ENCODE peak calls at places on chromosomes 1 and 21, in ten cellular contexts. X, I, L, N, Q, G, C, O, U and W are unnamed samples.
A peak's percentile ranks its signal among the peaks of the same experiment; 100 is the strongest.

GRCh38 chr1:46445773-46446256 is 43.8 kb upstream of the DMBX1 start:
- DNase-seq in X (no peak), I (no peak), L (no peak), N (no peak), Q (no peak), G (no peak), C (no peak), O (no peak), U (no peak), W (no peak)

GRCh38 chr1:67534627-67535065 is 104.4 kb upstream of the SERBP1 start:
- DNase-seq in X (no peak), I (no peak), L (no peak), N (no peak), Q (no peak), G (no peak), C (no peak), O (no peak), U (no peak), W (no peak)

GRCh38 chr1:58927722-58928085 is 143.9 kb upstream of the JUN start:
- DNase-seq in X (no peak), I (no peak), L (no peak), N (no peak), Q (no peak), G (no peak), C (no peak), O (no peak), U (no peak), W (no peak)

GRCh38 chr1:213790565-213790964 is 197.2 kb upstream of the PROX1 start:
- DNase-seq in X (no peak), I (no peak), L (no peak), N (no peak), Q (no peak), G (no peak), C (no peak), O (no peak), U (no peak), W (no peak)

GRCh38 chr1:61273167-61273705 is 190.9 kb downstream of the NFIA start:
- DNase-seq in X (no peak), I (no peak), L (no peak), N (no peak), Q (no peak), G (no peak), C (no peak), O (no peak), U (no peak), W (no peak)

GRCh38 chr1:237976345-237976744 is 85.6 kb upstream of the ZP4 start:
- DNase-seq in X (no peak), I (no peak), L (no peak), N (peak; percentile 13), Q (no peak), G (no peak), C (no peak), O (no peak), U (no peak), W (no peak)

GRCh38 chr1:171610385-171610784 is 11.7 kb upstream of the MYOCOS start:
- DNase-seq in X (no peak), I (no peak), L (no peak), N (no peak), Q (no peak), G (no peak), C (no peak), O (no peak), U (no peak), W (no peak)

GRCh38 chr1:236888126-236888525 is 93.0 kb downstream of the MTR start:
- DNase-seq in X (no peak), I (no peak), L (no peak), N (no peak), Q (no peak), G (no peak), C (no peak), O (no peak), U (no peak), W (no peak)

GRCh38 chr1:21149430-21149861 is 27.3 kb downstream of the EIF4G3 start:
- DNase-seq in X (peak; percentile 40), I (no peak), L (peak; percentile 67), N (no peak), Q (no peak), G (no peak), C (peak; percentile 34), O (no peak), U (no peak), W (peak; percentile 38)

GRCh38 chr21:27480841-27481261 is 514.0 kb upstream of the ADAMTS5 start:
- DNase-seq in X (no peak), I (no peak), L (no peak), N (no peak), Q (no peak), G (no peak), C (no peak), O (no peak), U (no peak), W (no peak)

GRCh38 chr1:150613061-150613920 is 16.1 kb downstream of the ENSA start:
- DNase-seq in X (peak; percentile 69), I (peak; percentile 30), L (peak; percentile 90), N (peak; percentile 79), Q (no peak), G (no peak), C (no peak), O (no peak), U (no peak), W (no peak)

GRCh38 chr1:170261669-170262068 is 115.9 kb downstream of the NTMT2 start:
- DNase-seq in X (no peak), I (no peak), L (no peak), N (no peak), Q (no peak), G (no peak), C (no peak), O (no peak), U (no peak), W (no peak)

GRCh38 chr1:224615861-224616760 is at the start of gene CNIH3:
- DNase-seq in X (no peak), I (no peak), L (peak; percentile 56), N (no peak), Q (peak; percentile 89), G (no peak), C (peak; percentile 68), O (no peak), U (no peak), W (peak; percentile 53)
- H3K27ac ChIP-seq in X (no peak within 1 kb of the TSS), I (no peak within 1 kb of the TSS), L (peak within 1 kb of the TSS; percentile 49), N (no peak within 1 kb of the TSS), Q (no peak within 1 kb of the TSS), G (no peak within 1 kb of the TSS), C (no peak within 1 kb of the TSS), O (no peak within 1 kb of the TSS), U (no peak within 1 kb of the TSS), W (no peak within 1 kb of the TSS)

GRCh38 chr21:34126691-34127090 is 53.3 kb downstream of the MRPS6 start:
- DNase-seq in X (no peak), I (no peak), L (no peak), N (no peak), Q (no peak), G (no peak), C (no peak), O (no peak), U (peak; percentile 79), W (no peak)
- TF ChIP-seq EP300 in X (no peak), I (no peak), L (no peak), N (no peak), Q (no peak), G (no peak), C (no peak), O (no peak), U (no peak), W (no peak)

DNA sequence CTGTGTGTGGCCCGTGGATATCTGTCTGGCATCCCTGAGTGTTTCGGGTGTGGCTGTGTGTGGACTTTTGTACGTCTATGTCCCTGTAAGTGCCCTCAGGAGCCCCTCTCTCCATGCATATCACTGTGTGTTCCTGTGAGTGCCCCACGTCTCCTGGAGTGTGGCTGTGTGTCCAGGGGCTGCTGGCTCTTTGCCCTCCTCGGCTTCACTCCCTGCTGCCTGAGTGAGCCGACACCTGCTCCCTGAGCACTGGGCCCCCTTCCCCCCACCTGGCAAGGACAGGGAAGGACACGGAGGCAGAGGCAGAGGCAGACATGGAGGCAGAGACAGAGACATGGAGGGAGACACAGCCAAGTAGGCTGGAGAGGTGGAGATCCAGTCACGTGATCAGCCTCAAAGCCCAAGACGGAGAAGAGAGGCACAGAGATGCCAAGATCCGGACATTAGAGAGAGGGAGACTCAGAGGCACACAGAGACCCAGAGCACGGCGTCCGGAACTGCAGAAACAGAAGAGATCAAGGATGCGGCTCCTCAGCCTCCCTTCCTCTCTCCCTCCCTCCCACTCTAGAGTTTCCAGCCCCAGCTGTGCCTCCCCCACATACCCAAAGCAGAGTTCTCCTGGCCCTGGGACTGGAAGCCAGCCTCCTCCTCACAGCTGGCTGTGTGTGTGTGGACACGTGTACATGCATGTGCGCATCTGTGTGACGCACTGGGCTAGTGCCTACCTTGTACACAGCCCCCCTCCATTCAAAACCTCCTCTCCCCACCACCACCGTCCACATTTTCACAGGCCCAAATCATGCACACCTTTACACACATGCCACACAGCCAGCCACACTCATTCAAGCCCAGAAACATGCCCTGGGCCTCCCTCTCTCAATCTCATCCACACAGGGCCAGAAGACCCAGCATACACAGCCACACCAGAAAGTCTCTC is 39.0 kb upstream of the WASF2 start:
- DNase-seq in X (peak; percentile 49), I (peak; percentile 67), L (no peak), N (no peak), Q (no peak), G (peak; percentile 96), C (no peak), O (no peak), U (peak; percentile 95), W (no peak)
- H3K27ac ChIP-seq in X (peak overlapping the region; percentile 86), I (peak overlapping the region; percentile 59), L (peak overlapping the region; percentile 61), N (no peak overlapping the region), Q (no peak overlapping the region), G (peak overlapping the region; percentile 93), C (no peak overlapping the region), O (peak overlapping the region; percentile 92), U (peak overlapping the region; percentile 90), W (peak overlapping the region; percentile 70)

GRCh38 chr1:82399093-82399492 is 598.4 kb downstream of the ADGRL2 start:
- DNase-seq in X (no peak), I (no peak), L (no peak), N (no peak), Q (no peak), G (no peak), C (no peak), O (no peak), U (no peak), W (no peak)

GRCh38 chr1:82401116-82401515 is 600.4 kb downstream of the ADGRL2 start:
- DNase-seq in X (no peak), I (no peak), L (no peak), N (no peak), Q (no peak), G (no peak), C (no peak), O (no peak), U (no peak), W (no peak)

GRCh38 chr1:82395450-82395849 is 594.7 kb downstream of the ADGRL2 start:
- DNase-seq in X (no peak), I (no peak), L (no peak), N (no peak), Q (no peak), G (no peak), C (no peak), O (no peak), U (no peak), W (no peak)

GRCh38 chr1:82400521-82400920 is 599.8 kb downstream of the ADGRL2 start:
- DNase-seq in X (no peak), I (no peak), L (no peak), N (no peak), Q (no peak), G (no peak), C (no peak), O (no peak), U (no peak), W (no peak)

DNA sequence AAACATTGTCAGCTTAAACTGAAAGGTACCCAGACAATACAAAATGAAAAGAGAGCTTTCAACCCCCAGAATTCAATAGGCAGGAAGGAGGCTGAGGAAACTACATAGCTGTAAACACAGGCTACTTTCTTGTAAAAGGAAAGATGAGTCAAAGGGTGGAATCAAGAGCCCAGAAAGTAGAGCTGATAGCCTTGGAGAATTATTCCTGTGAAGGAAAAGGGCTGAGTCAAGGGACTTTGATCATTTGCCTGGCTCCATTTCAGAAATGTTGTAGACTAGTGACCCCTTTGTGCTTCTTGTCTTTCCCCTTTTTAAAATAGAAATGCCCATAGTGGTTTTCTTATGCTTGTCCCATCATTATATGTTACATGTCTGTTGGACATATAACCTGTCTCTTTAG is 597.6 kb downstream of the ADGRL2 start:
- DNase-seq in X (no peak), I (no peak), L (no peak), N (no peak), Q (no peak), G (no peak), C (no peak), O (no peak), U (no peak), W (no peak)
- TF ChIP-seq EP300 in X (no peak), I (no peak), L (no peak), N (no peak), Q (no peak), G (no peak), C (no peak), O (no peak), U (no peak), W (no peak)